ENCODE peak calls at places on chromosome 2, in nine cellular contexts. F, Y, X, N, E, D, W, M and V are unnamed samples.

GRCh38 chr2:177221970-177222369 is 9.4 kb downstream of the HNRNPA3 start:
- DNase-seq in D (no peak), W (no peak), Y (no peak), N (no peak), F (no peak), M (no peak), E (no peak), X (no peak), V (no peak)

GRCh38 chr2:73063909-73064875 is 7.3 kb downstream of the SFXN5 start:
- DNase-seq in F (no peak), M (peak), E (no peak), X (no peak), N (peak), W (no peak), Y (peak), D (no peak), V (no peak)

GRCh38 chr2:111688501-111688900 is 195.5 kb downstream of the ANAPC1 start:
- DNase-seq in D (no peak), Y (no peak), X (no peak), M (no peak), N (peak), E (no peak), F (no peak), W (no peak), V (no peak)

GRCh38 chr2:131030478-131030971 is 62.7 kb downstream of the FAM168B start:
- DNase-seq in W (no peak), D (no peak), F (no peak), N (no peak), Y (no peak), E (no peak), X (no peak), M (no peak), V (no peak)

GRCh38 chr2:149858214-149858613 is 270.6 kb upstream of the MMADHC start:
- DNase-seq in D (no peak), F (no peak), E (no peak), N (peak), M (no peak), Y (peak), W (no peak), X (no peak), V (no peak)

GRCh38 chr2:199747427-199747826 is 103.6 kb downstream of the FTCDNL1 start:
- DNase-seq in Y (no peak), F (no peak), E (no peak), D (no peak), N (no peak), W (no peak), X (no peak), M (no peak), V (peak)

GRCh38 chr2:188978291-188979081 is 4.3 kb downstream of the COL3A1 start:
- DNase-seq in N (peak), M (no peak), Y (peak), F (peak), D (no peak), E (no peak), W (peak), X (no peak), V (no peak)

GRCh38 chr2:71555798-71556454 is 102.6 kb downstream of the DYSF start:
- DNase-seq in M (no peak), E (no peak), Y (no peak), W (peak), N (no peak), F (no peak), X (no peak), D (no peak), V (no peak)

GRCh38 chr2:121075006-121075545 is 209.9 kb downstream of the TFCP2L1 start:
- DNase-seq in M (peak), D (no peak), E (no peak), Y (peak), X (no peak), F (no peak), N (peak), W (no peak), V (no peak)

GRCh38 chr2:233413529-233414272 is 59.4 kb downstream of the DGKD start:
- DNase-seq in M (peak), F (no peak), W (no peak), E (peak), N (peak), Y (peak), X (no peak), D (no peak), V (peak)

GRCh38 chr2:207812058-207812857 is 42.6 kb upstream of the FZD5 start:
- DNase-seq in F (no peak), D (no peak), Y (no peak), E (no peak), M (no peak), W (no peak), X (no peak), N (no peak), V (no peak)

GRCh38 chr2:109222825-109223471 is 93.9 kb downstream of the SH3RF3 start:
- DNase-seq in E (no peak), X (no peak), W (no peak), F (no peak), N (no peak), Y (no peak), M (no peak), D (no peak), V (no peak)

GRCh38 chr2:231640646-231641111 is 48.0 kb downstream of the TEX44 start:
- DNase-seq in E (no peak), Y (no peak), X (no peak), D (no peak), N (peak), F (no peak), M (no peak), W (no peak), V (peak)

GRCh38 chr2:64581018-64581417 is 56.9 kb downstream of the AFTPH start:
- DNase-seq in N (no peak), F (no peak), E (no peak), D (no peak), M (no peak), Y (no peak), W (no peak), X (no peak), V (no peak)

GRCh38 chr2:156826342-156826933 is 390.3 kb downstream of the GPD2 start:
- DNase-seq in E (no peak), F (no peak), X (no peak), N (peak), D (no peak), M (peak), Y (peak), W (no peak), V (no peak)

GRCh38 chr2:169933124-169933711 is 106.0 kb downstream of the UBR3 start:
- DNase-seq in W (peak), X (no peak), E (no peak), Y (peak), F (peak), N (peak), M (no peak), D (no peak), V (no peak)

GRCh38 chr2:198054299-198054698 is 249.9 kb downstream of the PLCL1 start:
- DNase-seq in M (peak), D (peak), Y (peak), F (peak), N (peak), W (peak), E (peak), X (peak), V (peak)

GRCh38 chr2:45715601-45716379 is 64.3 kb downstream of the PRKCE start:
- DNase-seq in D (no peak), M (no peak), F (no peak), X (no peak), W (no peak), Y (no peak), N (no peak), E (no peak), V (no peak)

GRCh38 chr2:145551661-145552060 is 1031.7 kb upstream of the ZEB2 start:
- DNase-seq in Y (no peak), E (no peak), W (no peak), N (no peak), X (no peak), M (no peak), D (no peak), F (no peak), V (no peak)

GRCh38 chr2:159035790-159036411 is 67.5 kb downstream of the TANC1 start:
- DNase-seq in X (peak), M (peak), Y (peak), N (peak), D (peak), F (no peak), E (no peak), W (peak), V (no peak)